ENCODE peak calls at places on chromosomes 3 and 15, in five cellular contexts. O, H, T, R and X are unnamed samples.

GRCh38 chr3:88876724-88877123 is 230.7 kb upstream of the EPHA3 start:
- DNase-seq in O (no peak), H (no peak), R (no peak), T (no peak), X (no peak)

GRCh38 chr15:76190070-76190564 is 121.2 kb downstream of the ETFA start:
- DNase-seq in O (no peak), H (no peak), R (no peak), T (no peak), X (no peak)

GRCh38 chr3:189588818-189589569 is 42.2 kb upstream of the TP63 start:
- DNase-seq in R (no peak), H (no peak), O (no peak), T (no peak), X (no peak)

GRCh38 chr15:69631005-69631404 is 178.4 kb downstream of the RPLP1 start:
- DNase-seq in H (no peak), R (no peak), O (no peak), T (no peak), X (no peak)

GRCh38 chr15:63870043-63870394 is 36.3 kb upstream of the HERC1 start:
- DNase-seq in T (peak), O (no peak), R (no peak), H (no peak), X (peak)

GRCh38 chr15:31477851-31478250 is 151.2 kb downstream of the KLF13 start:
- DNase-seq in T (no peak), O (no peak), R (no peak), H (no peak), X (no peak)

GRCh38 chr3:45606991-45607712 is 12.6 kb downstream of the LIMD1 start:
- DNase-seq in H (no peak), T (peak), R (no peak), O (no peak), X (peak)

GRCh38 chr3:190338717-190339116 is 16.5 kb upstream of the CLDN1 start:
- DNase-seq in O (no peak), H (no peak), R (no peak), T (peak), X (peak)

GRCh38 chr3:57224856-57225255 is 2.7 kb upstream of the APPL1 start:
- DNase-seq in O (no peak), T (no peak), R (no peak), H (no peak), X (no peak)

GRCh38 chr3:52193059-52193458 is 4.9 kb upstream of the ALAS1 start:
- DNase-seq in T (peak), R (no peak), O (no peak), H (no peak), X (peak)

GRCh38 chr15:85793641-85794597 is 806 bp downstream of the KLHL25 start:
- DNase-seq in O (peak), H (peak), R (peak), T (peak), X (peak)

GRCh38 chr3:70506775-70507174 is 194.3 kb upstream of the MDFIC2 start:
- DNase-seq in O (no peak), R (no peak), T (no peak), H (no peak), X (no peak)

GRCh38 chr3:173096994-173097785 is 43.8 kb downstream of the SPATA16 start:
- DNase-seq in H (no peak), O (no peak), T (no peak), R (no peak), X (no peak)

GRCh38 chr15:50123861-50124556 is 5.0 kb upstream of the ATP8B4 start:
- DNase-seq in O (no peak), H (no peak), R (no peak), T (no peak), X (no peak)

GRCh38 chr3:140586311-140586710 is 91.6 kb upstream of the TRIM42 start:
- DNase-seq in R (no peak), H (no peak), O (no peak), T (no peak), X (no peak)

GRCh38 chr15:35907507-35907906 is 361.5 kb upstream of the DPH6 start:
- DNase-seq in O (no peak), H (no peak), R (no peak), T (peak), X (no peak)

GRCh38 chr3:60461199-60461598 is 790.1 kb downstream of the FHIT start:
- DNase-seq in O (no peak), R (no peak), H (no peak), T (peak), X (no peak)

GRCh38 chr15:75153565-75154248 is 48.0 kb upstream of the C15orf39 start:
- DNase-seq in O (no peak), R (no peak), T (no peak), H (no peak), X (no peak)

GRCh38 chr15:72117448-72117697 is 577 bp downstream of the MYO9A start:
- DNase-seq in H (peak), R (peak), O (peak), T (peak), X (peak)

GRCh38 chr15:85094685-85095084 is 113.0 kb downstream of the PDE8A start:
- DNase-seq in R (no peak), H (no peak), T (peak), O (no peak), X (peak)

GRCh38 chr15:83973816-83974215 is 261.8 kb upstream of the GOLGA6L4 start:
- DNase-seq in T (peak), H (no peak), R (no peak), O (no peak), X (no peak)

GRCh38 chr3:124396397-124396796 is 333.9 kb upstream of the UMPS start:
- DNase-seq in T (no peak), O (no peak), R (no peak), H (no peak), X (no peak)

GRCh38 chr15:56582785-56583184 is 117.8 kb upstream of the MNS1 start:
- DNase-seq in H (no peak), R (no peak), T (peak), O (no peak), X (no peak)

GRCh38 chr3:109131276-109131675 is 5.2 kb upstream of the C3orf85 start:
- DNase-seq in T (no peak), R (no peak), O (no peak), H (no peak), X (no peak)

GRCh38 chr15:48962662-48963523 is 826 bp downstream of the SHC4 start:
- DNase-seq in H (no peak), R (no peak), T (peak), O (no peak), X (peak)